ENCODE peak calls at places on chromosomes 16 and 17, in eight cellular contexts. Q is upper lobe of left lung, P is K562, J is HCT116, H is esophagus muscularis mucosa, D is transverse colon, M is breast epithelium, X is endothelial cell of umbilical vein. S is an unnamed sample.

GRCh38 chr16:81221731-81222130 is 16.8 kb upstream of the BCO1 start:
- DNase-seq in Q (no peak), P (no peak), J (no peak), H (no peak), D (no peak), M (no peak), X (no peak), S (no peak)

GRCh38 chr16:15900901-15901465 is 12.6 kb upstream of the CEP20 start:
- DNase-seq in Q (no peak), P (no peak), J (no peak), H (no peak), D (no peak), M (no peak), X (no peak), S (no peak)

GRCh38 chr16:31135535-31136286 is at the start of gene PRSS8:
- DNase-seq in Q (peak), P (peak), J (peak), H (no peak), D (peak), M (peak), X (no peak), S (peak)

GRCh38 chr17:47708864-47709541 is 15.0 kb downstream of the TBKBP1 start:
- DNase-seq in Q (peak), P (no peak), J (no peak), H (no peak), D (no peak), M (no peak), X (no peak), S (no peak)

GRCh38 chr17:77465358-77466041 is 324.7 kb downstream of the SEC14L1 start:
- DNase-seq in Q (peak), P (peak), J (no peak), H (no peak), D (peak), M (no peak), X (peak), S (no peak)

GRCh38 chr16:31477220-31478216 is 5.4 kb upstream of the SLC5A2 start:
- DNase-seq in Q (peak), P (peak), J (no peak), H (no peak), D (peak), M (no peak), X (no peak), S (no peak)

GRCh38 chr17:41302981-41303380 is 330 bp upstream of the KRTAP29-1 start:
- DNase-seq in Q (no peak), P (no peak), J (no peak), H (no peak), D (no peak), M (no peak), X (no peak), S (no peak)

GRCh38 chr17:33220031-33220430 is 73.1 kb downstream of the ASIC2 start:
- DNase-seq in Q (no peak), P (no peak), J (no peak), H (no peak), D (no peak), M (no peak), X (no peak), S (no peak)

GRCh38 chr17:77042688-77043330 is 98.0 kb upstream of the SEC14L1 start:
- DNase-seq in Q (no peak), P (no peak), J (no peak), H (no peak), D (no peak), M (no peak), X (no peak), S (no peak)

GRCh38 chr17:13704333-13704732 is 102.6 kb upstream of the HS3ST3A1 start:
- DNase-seq in Q (no peak), P (no peak), J (no peak), H (no peak), D (no peak), M (no peak), X (no peak), S (no peak)

GRCh38 chr17:76498886-76499667 is 2.1 kb downstream of the RHBDF2 start:
- DNase-seq in Q (no peak), P (no peak), J (no peak), H (no peak), D (no peak), M (no peak), X (no peak), S (no peak)

GRCh38 chr17:5941258-5941657 is 128.9 kb upstream of the WSCD1 start:
- DNase-seq in Q (no peak), P (no peak), J (no peak), H (no peak), D (no peak), M (no peak), X (no peak), S (no peak)

GRCh38 chr16:81522141-81522701 is 77.6 kb downstream of the CMIP start:
- DNase-seq in Q (no peak), P (peak), J (peak), H (no peak), D (no peak), M (no peak), X (no peak), S (no peak)

GRCh38 chr17:10638151-10638550 is 19.0 kb downstream of the MYH3 start:
- DNase-seq in Q (peak), P (no peak), J (no peak), H (no peak), D (no peak), M (no peak), X (no peak), S (no peak)

GRCh38 chr16:71387045-71387871 is 28.7 kb downstream of the CALB2 start:
- DNase-seq in Q (no peak), P (peak), J (no peak), H (no peak), D (no peak), M (no peak), X (no peak), S (no peak)

GRCh38 chr17:13120864-13121263 is 103.0 kb upstream of the ELAC2 start:
- DNase-seq in Q (no peak), P (no peak), J (no peak), H (no peak), D (no peak), M (no peak), X (no peak), S (no peak)

GRCh38 chr17:42814633-42815399 is 9.3 kb downstream of the BECN1 start:
- DNase-seq in Q (no peak), P (no peak), J (no peak), H (no peak), D (no peak), M (no peak), X (peak), S (no peak)

GRCh38 chr16:23384878-23385277 is 68.1 kb downstream of the COG7 start:
- DNase-seq in Q (peak), P (no peak), J (no peak), H (no peak), D (no peak), M (peak), X (no peak), S (peak)

GRCh38 chr17:40419559-40420331 is 2.0 kb upstream of the TOP2A start:
- DNase-seq in Q (no peak), P (no peak), J (no peak), H (no peak), D (no peak), M (no peak), X (peak), S (no peak)

GRCh38 chr16:87240211-87241134 is 76.7 kb downstream of the C16orf95 start:
- DNase-seq in Q (no peak), P (no peak), J (no peak), H (no peak), D (no peak), M (no peak), X (no peak), S (no peak)

GRCh38 chr16:48495303-48495702 is 110.1 kb upstream of the SIAH1 start:
- DNase-seq in Q (no peak), P (no peak), J (no peak), H (peak), D (no peak), M (no peak), X (no peak), S (no peak)

GRCh38 chr16:3949287-3949686 is 68.8 kb upstream of the CREBBP start:
- DNase-seq in Q (peak), P (no peak), J (no peak), H (no peak), D (no peak), M (no peak), X (peak), S (no peak)

GRCh38 chr16:3948378-3948995 is 68.0 kb upstream of the CREBBP start:
- DNase-seq in Q (no peak), P (no peak), J (no peak), H (no peak), D (no peak), M (no peak), X (no peak), S (no peak)

GRCh38 chr16:3945751-3946603 is 65.5 kb upstream of the CREBBP start:
- DNase-seq in Q (no peak), P (no peak), J (peak), H (no peak), D (peak), M (peak), X (peak), S (peak)

GRCh38 chr16:3949946-3950342 is 69.4 kb upstream of the CREBBP start:
- DNase-seq in Q (no peak), P (no peak), J (no peak), H (no peak), D (no peak), M (no peak), X (no peak), S (no peak)

DNA sequence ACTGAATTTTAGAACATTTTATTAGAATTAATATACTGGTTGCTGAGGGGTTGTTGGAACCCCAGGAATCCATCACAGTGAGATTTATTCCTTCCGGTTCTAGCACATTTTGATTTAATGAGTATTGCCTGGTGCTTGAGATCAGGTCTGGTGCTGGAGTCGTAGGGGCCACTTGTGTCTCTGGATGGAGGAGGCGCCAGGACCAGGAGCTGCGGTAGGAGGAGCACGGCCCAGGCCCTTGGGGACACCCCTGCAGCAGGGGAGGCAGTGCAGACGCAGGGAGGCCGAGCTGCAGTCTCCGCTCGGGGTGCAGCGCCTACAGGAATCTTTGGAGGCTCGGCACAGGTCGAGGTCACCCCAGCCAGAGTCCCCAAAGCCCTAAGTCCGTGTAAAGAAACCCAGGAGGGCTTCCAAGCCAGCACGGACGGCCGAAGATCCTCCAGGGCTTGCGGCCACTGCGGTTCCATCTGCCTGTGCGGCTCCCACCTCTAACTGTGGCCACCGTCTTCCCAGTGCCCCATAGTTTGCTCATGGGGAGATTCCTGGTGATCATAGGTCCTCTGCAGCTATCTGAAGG is 66.2 kb upstream of the CREBBP start:
- DNase-seq in Q (no peak), P (no peak), J (no peak), H (no peak), D (no peak), M (no peak), X (no peak), S (no peak)
- TF ChIP-seq POLR2AphosphoS5 in Q (no peak), P (no peak), J (no peak), H (no peak), D (no peak), M (no peak), X (no peak), S (no peak)

GRCh38 chr17:50094243-50094752 is 853 bp upstream of the PDK2 start:
- DNase-seq in Q (no peak), P (peak), J (peak), H (peak), D (peak), M (peak), X (peak), S (peak)

GRCh38 chr17:50096092-50096491 is 941 bp downstream of the PDK2 start:
- DNase-seq in Q (no peak), P (no peak), J (no peak), H (no peak), D (no peak), M (no peak), X (no peak), S (no peak)

GRCh38 chr17:50093807-50094206 is 1.3 kb upstream of the PDK2 start:
- DNase-seq in Q (no peak), P (no peak), J (no peak), H (no peak), D (no peak), M (no peak), X (no peak), S (no peak)

GRCh38 chr17:50095626-50096037 is 481 bp downstream of the PDK2 start:
- DNase-seq in Q (no peak), P (no peak), J (no peak), H (no peak), D (no peak), M (no peak), X (no peak), S (no peak)

DNA sequence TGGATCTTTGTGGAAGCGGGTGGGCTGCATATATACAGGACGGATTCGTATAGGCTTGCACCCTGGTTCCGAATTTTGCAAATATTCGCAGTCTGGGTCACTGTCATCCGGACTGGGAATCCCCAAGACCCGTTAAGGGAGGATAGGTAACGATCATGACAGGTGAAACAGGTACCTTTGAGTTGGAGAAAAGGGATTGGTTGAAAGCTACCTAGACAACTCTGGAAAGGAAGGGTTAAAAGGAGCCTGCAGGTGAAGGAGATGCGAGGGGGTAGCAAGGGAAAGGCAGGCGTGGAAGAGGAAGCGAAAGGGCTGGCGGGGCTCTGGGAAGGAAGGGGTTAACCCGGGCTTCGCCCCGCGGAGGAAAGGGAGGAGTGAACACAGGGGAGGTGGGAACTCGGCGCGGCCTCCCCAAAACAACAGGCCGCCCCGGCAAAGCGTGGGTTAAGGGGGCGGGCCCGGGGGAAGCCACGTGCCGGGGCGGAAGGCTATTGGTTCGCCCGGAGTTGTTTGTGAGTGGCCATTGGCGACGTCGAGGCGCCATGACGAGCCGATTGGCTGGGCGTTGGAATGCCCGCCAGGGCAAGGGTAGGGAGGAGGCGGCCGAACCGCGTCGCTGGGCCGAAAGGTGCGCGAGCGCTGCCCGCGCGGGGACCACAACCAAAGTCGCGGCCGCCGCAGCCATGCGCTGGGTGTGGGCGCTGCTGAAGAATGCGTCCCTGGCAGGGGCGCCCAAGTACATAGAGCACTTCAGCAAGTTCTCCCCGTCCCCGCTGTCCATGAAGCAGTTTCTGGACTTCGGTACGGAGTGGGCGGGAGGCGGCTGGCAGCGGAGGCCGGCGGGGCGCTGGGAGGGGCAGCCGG is at the start of gene PDK2:
- DNase-seq in Q (peak), P (peak), J (peak), H (peak), D (peak), M (peak), X (peak), S (peak)
- TF ChIP-seq POLR2A in Q (peak), P (no peak), J (no peak), H (peak), D (peak), M (no peak), X (no peak), S (peak)

GRCh38 chr17:73524941-73525679 is 119.1 kb downstream of the SDK2 start:
- DNase-seq in Q (no peak), P (no peak), J (no peak), H (no peak), D (no peak), M (no peak), X (no peak), S (no peak)
- TF ChIP-seq POLR2AphosphoS5 in Q (no peak), P (no peak), J (no peak), H (no peak), D (no peak), M (no peak), X (no peak), S (no peak)

GRCh38 chr17:17395246-17395802 is 81.5 kb upstream of the MED9 start:
- DNase-seq in Q (no peak), P (no peak), J (no peak), H (no peak), D (no peak), M (no peak), X (no peak), S (no peak)

GRCh38 chr17:17394494-17394893 is 82.3 kb upstream of the MED9 start:
- DNase-seq in Q (no peak), P (no peak), J (no peak), H (no peak), D (no peak), M (no peak), X (no peak), S (no peak)

GRCh38 chr17:17393976-17394375 is 82.8 kb upstream of the MED9 start:
- DNase-seq in Q (no peak), P (no peak), J (no peak), H (no peak), D (no peak), M (no peak), X (no peak), S (no peak)

GRCh38 chr17:17388657-17389496 is 85.7 kb downstream of the NT5M start:
- DNase-seq in Q (no peak), P (no peak), J (no peak), H (no peak), D (no peak), M (no peak), X (no peak), S (no peak)

DNA sequence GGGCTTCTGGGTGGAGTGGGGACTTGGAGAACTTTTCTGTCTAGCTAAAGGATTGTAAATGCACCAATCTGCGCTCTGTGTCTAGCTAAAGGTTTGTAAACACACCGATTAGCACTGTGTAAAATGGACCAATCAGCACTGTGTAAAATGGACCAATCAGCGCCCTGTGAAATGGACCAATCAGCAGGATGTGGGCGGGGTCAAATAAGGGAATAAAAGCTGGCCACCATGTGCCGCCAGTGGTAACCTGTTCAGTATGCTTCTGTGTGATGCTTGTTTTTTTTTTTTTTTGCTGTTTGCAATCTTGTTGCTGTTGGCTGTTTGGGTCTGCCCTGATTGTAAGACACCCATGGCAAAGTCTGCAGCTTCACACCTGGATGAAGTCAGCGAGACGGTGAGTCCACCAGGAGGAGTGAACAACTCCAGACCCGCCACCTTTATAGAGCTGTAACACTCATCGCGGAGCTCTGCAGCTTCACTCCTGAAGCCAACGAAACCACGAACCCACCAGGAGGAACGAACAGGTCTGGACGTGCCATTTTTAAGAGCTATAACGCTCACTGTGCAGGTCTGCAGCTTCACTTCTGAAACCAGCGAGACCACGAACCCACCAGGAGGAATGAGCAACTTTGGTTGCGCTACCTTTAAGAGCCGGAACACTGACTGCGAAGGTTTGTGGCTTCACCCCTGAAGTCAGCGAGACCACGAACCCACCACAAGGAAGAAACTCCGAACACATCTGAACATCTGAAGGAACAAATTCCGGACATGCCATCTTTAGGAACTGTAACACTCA is 85.0 kb upstream of the MED9 start:
- DNase-seq in Q (no peak), P (peak), J (no peak), H (no peak), D (peak), M (no peak), X (no peak), S (no peak)
- TF ChIP-seq POLR2A in Q (no peak), P (no peak), J (no peak), H (no peak), D (no peak), M (no peak), X (no peak), S (no peak)

GRCh38 chr16:10616395-10616743 is 36.0 kb upstream of the EMP2 start:
- DNase-seq in Q (no peak), P (no peak), J (no peak), H (no peak), D (no peak), M (no peak), X (no peak), S (no peak)

GRCh38 chr16:10617662-10618420 is 37.4 kb upstream of the EMP2 start:
- DNase-seq in Q (no peak), P (no peak), J (no peak), H (no peak), D (no peak), M (no peak), X (no peak), S (no peak)

GRCh38 chr16:10618710-10619209 is 38.4 kb upstream of the EMP2 start:
- DNase-seq in Q (no peak), P (no peak), J (no peak), H (no peak), D (no peak), M (peak), X (no peak), S (peak)

GRCh38 chr16:10614685-10615084 is 34.3 kb upstream of the EMP2 start:
- DNase-seq in Q (no peak), P (no peak), J (no peak), H (no peak), D (no peak), M (no peak), X (no peak), S (no peak)

GRCh38 chr16:10616744-10617640 is 36.6 kb upstream of the EMP2 start:
- DNase-seq in Q (peak), P (no peak), J (peak), H (no peak), D (peak), M (peak), X (no peak), S (peak)
- TF ChIP-seq POLR2AphosphoS5 in Q (peak), P (no peak), J (no peak), H (no peak), D (peak), M (peak), X (no peak), S (peak)

GRCh38 chr17:17739388-17740066 is 58.3 kb downstream of the RAI1 start:
- DNase-seq in Q (peak), P (peak), J (no peak), H (no peak), D (peak), M (no peak), X (peak), S (no peak)
- TF ChIP-seq POLR2A in Q (no peak), P (no peak), J (no peak), H (no peak), D (no peak), M (no peak), X (no peak), S (no peak)

GRCh38 chr16:18782697-18783429 is 7.3 kb downstream of the RPS15A start:
- DNase-seq in Q (no peak), P (no peak), J (no peak), H (no peak), D (no peak), M (no peak), X (no peak), S (no peak)
- TF ChIP-seq POLR2AphosphoS5 in Q (no peak), P (no peak), J (no peak), H (no peak), D (no peak), M (no peak), X (no peak), S (no peak)

GRCh38 chr16:85688586-85689284 is at the start of gene GINS2:
- DNase-seq in Q (peak), P (peak), J (peak), H (peak), D (peak), M (peak), X (peak), S (peak)
- TF ChIP-seq POLR2A in Q (no peak), P (peak), J (peak), H (no peak), D (no peak), M (no peak), X (peak), S (no peak)

S was measured in prostate gland.